ENCODE peak calls at places on chromosomes 4 and X, in five cellular contexts. D is SK-N-SH, K is IMR-90, M is GM12878, Y is HepG2. R is an unnamed sample.

GRCh38 chr4:15031197-15031596 is 28.9 kb downstream of the CPEB2 start:
- DNase-seq in D (no peak), K (peak), M (no peak), Y (no peak), R (no peak)

GRCh38 chr4:185396724-185397402 is at the start of gene ANKRD37:
- DNase-seq in D (peak), K (peak), M (no peak), Y (peak), R (peak)

GRCh38 chr4:146132445-146132844 is 43.1 kb upstream of the LSM6 start:
- DNase-seq in D (no peak), K (no peak), M (peak), Y (no peak), R (no peak)

GRCh38 chrX:53088136-53088974 is 5.6 kb upstream of the KANTR start:
- DNase-seq in D (peak), K (peak), M (no peak), Y (no peak), R (no peak)

GRCh38 chr4:121112530-121112929 is 40.2 kb upstream of the NDNF start:
- DNase-seq in D (no peak), K (no peak), M (no peak), Y (no peak), R (no peak)

GRCh38 chr4:176205299-176205698 is 9.9 kb upstream of the SPATA4 start:
- DNase-seq in D (no peak), K (no peak), M (no peak), Y (no peak), R (no peak)

GRCh38 chr4:159227984-159228383 is 125.1 kb downstream of the RAPGEF2 start:
- DNase-seq in D (peak), K (peak), M (no peak), Y (peak), R (no peak)

GRCh38 chrX:133726211-133726630 is 259.2 kb downstream of the GPC3 start:
- DNase-seq in D (no peak), K (peak), M (no peak), Y (peak), R (no peak)

GRCh38 chrX:14124562-14124961 is 94.9 kb upstream of the GEMIN8 start:
- DNase-seq in D (no peak), K (no peak), M (no peak), Y (no peak), R (no peak)

GRCh38 chr4:145531193-145531592 is 49.5 kb downstream of the SMAD1 start:
- DNase-seq in D (peak), K (no peak), M (no peak), Y (no peak), R (no peak)

GRCh38 chr4:149017022-149017734 is 575.0 kb upstream of the NR3C2 start:
- DNase-seq in D (no peak), K (no peak), M (no peak), Y (no peak), R (no peak)

GRCh38 chr4:147772459-147772969 is 40.6 kb downstream of the ARHGAP10 start:
- DNase-seq in D (no peak), K (peak), M (no peak), Y (no peak), R (no peak)

GRCh38 chr4:158769175-158769831 is 477 bp downstream of the FNIP2 start:
- DNase-seq in D (no peak), K (no peak), M (no peak), Y (no peak), R (peak)

GRCh38 chr4:94934201-94934600 is 176.4 kb downstream of the BMPR1B start:
- DNase-seq in D (no peak), K (peak), M (no peak), Y (no peak), R (no peak)

GRCh38 chr4:3489451-3489962 is 26.4 kb downstream of the DOK7 start:
- DNase-seq in D (peak), K (no peak), M (no peak), Y (no peak), R (no peak)

GRCh38 chr4:813900-814299 is 12.0 kb downstream of the CPLX1 start:
- DNase-seq in D (no peak), K (no peak), M (no peak), Y (peak), R (no peak)

GRCh38 chrX:115894087-115894486 is 276.5 kb upstream of the AGTR2 start:
- DNase-seq in D (peak), K (peak), M (peak), Y (peak), R (no peak)

DNA sequence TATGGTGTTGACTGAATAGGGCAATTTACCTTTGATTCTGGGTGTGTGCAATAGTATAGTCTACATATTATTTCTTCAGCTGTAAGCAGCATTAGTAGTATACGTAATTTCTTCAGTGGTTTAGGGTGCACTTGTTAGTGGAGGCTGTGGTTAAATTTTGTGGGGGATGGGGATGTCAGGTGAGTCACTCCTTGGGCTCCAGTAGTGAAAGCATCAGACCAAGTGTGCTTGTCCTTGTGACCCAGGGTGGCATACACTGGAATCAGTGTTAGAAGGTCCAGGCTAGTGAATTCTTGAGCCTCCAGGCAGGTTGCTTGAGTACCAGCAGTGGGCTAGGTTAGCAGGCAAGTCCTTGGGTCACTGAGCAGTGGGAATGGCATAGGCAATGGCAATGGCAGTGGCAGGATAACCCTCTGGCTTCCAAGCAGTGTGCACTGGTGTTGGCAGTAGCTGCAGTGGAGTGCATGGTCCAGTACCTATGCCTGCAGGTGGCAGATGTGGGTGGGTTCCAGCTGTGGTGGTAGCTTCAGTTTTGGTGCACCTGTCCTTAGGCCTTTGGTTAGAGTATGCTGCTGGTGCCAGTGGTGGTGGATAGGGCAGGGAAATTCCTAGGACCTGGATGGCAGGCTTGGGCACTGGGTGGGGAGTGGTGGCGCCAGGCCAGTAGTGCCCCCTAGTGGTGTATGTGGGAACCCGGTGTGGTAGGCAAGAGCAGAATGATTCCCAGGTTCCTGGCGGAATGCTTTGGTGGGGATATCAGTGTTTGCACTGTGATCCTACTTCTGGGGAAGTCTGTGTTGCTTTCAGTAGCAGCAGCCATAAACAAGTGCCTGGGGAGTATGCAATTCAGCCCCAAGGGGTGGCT is 531.0 kb downstream of the SMARCA1 start:
- DNase-seq in D (peak), K (no peak), M (no peak), Y (no peak), R (peak)
- TF ChIP-seq MXI1 in D (no peak), K (no peak), M (no peak), Y (no peak), R (no peak)

GRCh38 chrX:150257348-150258175 is 105.6 kb upstream of the MAMLD1 start:
- DNase-seq in D (no peak), K (no peak), M (no peak), Y (no peak), R (no peak)
- TF ChIP-seq MXI1 in D (no peak), K (no peak), M (no peak), Y (no peak), R (no peak)

GRCh38 chrX:130173190-130173895 is 1.6 kb downstream of the RAB33A start:
- DNase-seq in D (no peak), K (peak), M (peak), Y (no peak), R (peak)
- TF ChIP-seq MXI1 in D (no peak), K (no peak), M (no peak), Y (no peak), R (no peak)

DNA sequence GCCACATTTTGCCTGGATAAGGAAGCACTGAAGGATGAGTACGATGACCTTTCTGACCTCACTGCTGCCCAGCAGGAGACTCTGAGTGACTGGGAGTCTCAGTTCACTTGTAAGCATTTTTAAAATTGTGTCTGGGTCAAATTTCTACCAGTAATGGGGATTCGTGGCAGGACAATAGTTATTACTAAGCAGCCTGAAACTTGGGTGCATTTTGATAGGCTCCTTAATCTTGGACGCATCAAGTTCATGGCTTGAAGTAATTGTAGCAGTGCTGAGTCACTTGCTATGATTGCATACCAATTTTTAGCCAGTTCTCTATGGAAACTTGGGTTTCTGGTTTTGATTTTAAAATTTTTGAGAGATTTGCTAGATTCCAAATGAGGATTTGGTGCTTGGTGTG is 4.3 kb downstream of the PGRMC1 start:
- DNase-seq in D (no peak), K (peak), M (no peak), Y (no peak), R (no peak)
- TF ChIP-seq MXI1 in D (no peak), K (no peak), M (no peak), Y (no peak), R (no peak)

DNA sequence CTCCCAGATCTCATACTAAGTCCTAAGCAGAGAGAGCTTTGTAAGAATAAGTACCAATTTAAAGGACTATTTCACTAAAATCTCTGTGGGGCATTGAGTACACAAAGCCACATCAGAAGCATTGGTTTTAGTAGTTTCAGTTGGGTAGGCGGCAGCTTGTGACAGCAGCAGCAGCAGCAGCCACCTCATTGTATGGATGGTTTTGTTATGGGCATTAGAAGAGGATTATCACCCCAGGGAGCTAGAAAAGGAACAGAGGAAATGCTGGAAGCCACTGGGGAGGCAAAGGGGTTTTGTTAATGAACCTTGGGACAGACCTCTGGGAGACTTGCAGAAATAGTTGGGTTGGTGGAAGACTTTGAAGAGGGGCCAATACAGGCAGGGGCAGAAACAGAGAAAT is 93.9 kb upstream of the FRMPD3 start:
- DNase-seq in D (no peak), K (no peak), M (no peak), Y (no peak), R (no peak)
- TF ChIP-seq MXI1 in D (no peak), K (no peak), M (no peak), Y (no peak), R (no peak)

DNA sequence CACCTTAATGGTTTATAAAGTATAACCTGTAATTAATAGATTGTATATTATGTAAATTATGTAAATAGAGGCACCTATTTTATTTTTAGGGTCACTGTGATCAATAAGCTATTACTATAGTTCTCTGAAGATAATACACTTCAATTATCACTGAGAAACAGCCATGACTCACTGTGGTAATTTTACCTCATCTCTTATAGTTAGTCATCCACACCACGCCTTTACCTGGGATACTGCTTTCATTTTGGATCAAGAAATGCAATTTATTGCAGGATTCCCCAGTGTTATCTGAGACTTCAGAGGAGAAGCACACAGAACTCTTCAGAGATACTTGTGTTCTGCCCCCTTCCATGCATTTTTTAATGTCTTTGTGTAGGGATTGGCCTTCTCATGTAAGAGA is 348.1 kb upstream of the ATOH1 start:
- DNase-seq in D (no peak), K (no peak), M (no peak), Y (no peak), R (no peak)
- TF ChIP-seq MXI1 in D (no peak), K (no peak), M (no peak), Y (no peak), R (no peak)

DNA sequence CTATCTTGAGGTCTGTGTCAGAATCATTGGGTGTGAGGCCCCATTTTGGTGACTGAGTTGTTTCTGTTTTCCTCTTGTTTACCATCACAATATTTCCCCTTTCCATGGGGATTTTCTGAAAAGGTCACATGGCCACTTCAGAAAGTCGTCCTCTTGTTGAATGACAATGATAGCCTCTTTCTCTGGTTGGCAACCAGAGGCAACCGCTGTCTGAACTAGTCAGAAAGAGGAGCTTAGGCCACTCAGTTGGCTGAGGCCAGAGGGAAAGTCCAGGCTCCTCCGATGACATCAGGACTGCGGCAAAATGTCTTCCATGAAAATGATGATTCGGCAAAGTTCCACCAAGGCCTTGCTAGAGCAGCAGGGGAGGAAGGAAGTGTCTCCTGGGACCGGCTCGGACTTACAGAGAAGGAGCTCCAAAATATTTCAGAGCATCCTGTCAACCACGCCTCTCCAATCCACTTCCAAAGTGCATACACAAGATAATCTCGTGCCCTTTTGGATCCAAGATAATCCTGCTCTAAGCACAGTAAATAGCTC is 19.1 kb upstream of the RBM47 start:
- DNase-seq in D (no peak), K (no peak), M (no peak), Y (no peak), R (no peak)
- TF ChIP-seq MXI1 in D (no peak), K (no peak), M (no peak), Y (no peak), R (no peak)

GRCh38 chrX:47563801-47564315 is 2.9 kb downstream of the ARAF start:
- DNase-seq in D (no peak), K (peak), M (no peak), Y (no peak), R (no peak)

GRCh38 chrX:47566841-47567240 is 5.8 kb downstream of the ARAF start:
- DNase-seq in D (no peak), K (no peak), M (no peak), Y (no peak), R (no peak)

GRCh38 chrX:47562615-47563243 is 1.7 kb downstream of the ARAF start:
- DNase-seq in D (no peak), K (no peak), M (no peak), Y (no peak), R (no peak)

GRCh38 chrX:47561653-47562151 is 697 bp downstream of the ARAF start:
- DNase-seq in D (no peak), K (no peak), M (no peak), Y (no peak), R (no peak)

DNA sequence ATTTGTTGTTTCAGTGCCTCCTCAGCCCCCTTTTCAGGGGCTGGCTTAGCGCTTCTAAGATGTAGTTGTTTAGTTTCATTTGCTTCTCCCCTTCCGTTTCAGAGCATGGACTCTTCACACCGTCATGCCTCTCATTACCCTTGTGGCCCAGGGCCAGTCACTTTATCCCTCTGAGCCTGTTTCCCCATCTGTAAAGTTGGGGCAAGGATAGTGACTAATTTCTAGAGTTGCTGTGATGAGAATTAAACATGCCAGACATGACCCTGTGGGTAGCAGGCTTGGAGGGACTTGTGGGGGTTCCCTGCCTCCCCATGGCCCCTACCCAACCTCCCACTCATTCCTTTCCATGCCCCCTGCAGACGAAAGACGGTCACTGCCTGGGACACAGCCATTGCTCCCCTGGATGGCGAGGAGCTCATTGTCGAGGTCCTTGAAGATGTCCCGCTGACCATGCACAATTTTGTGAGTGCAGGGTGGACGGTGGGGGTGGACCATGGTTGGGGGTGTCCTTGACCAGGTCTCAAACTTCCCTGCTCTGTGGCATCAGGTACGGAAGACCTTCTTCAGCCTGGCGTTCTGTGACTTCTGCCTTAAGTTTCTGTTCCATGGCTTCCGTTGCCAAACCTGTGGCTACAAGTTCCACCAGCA is 3.6 kb downstream of the ARAF start:
- DNase-seq in D (no peak), K (no peak), M (no peak), Y (no peak), R (no peak)
- TF ChIP-seq MXI1 in D (no peak), K (no peak), M (no peak), Y (no peak), R (no peak)

GRCh38 chr4:48620093-48620492 is 130.0 kb downstream of the ZAR1 start:
- DNase-seq in D (no peak), K (no peak), M (no peak), Y (no peak), R (no peak)
- TF ChIP-seq MXI1 in D (no peak), K (no peak), M (no peak), Y (no peak), R (no peak)

DNA sequence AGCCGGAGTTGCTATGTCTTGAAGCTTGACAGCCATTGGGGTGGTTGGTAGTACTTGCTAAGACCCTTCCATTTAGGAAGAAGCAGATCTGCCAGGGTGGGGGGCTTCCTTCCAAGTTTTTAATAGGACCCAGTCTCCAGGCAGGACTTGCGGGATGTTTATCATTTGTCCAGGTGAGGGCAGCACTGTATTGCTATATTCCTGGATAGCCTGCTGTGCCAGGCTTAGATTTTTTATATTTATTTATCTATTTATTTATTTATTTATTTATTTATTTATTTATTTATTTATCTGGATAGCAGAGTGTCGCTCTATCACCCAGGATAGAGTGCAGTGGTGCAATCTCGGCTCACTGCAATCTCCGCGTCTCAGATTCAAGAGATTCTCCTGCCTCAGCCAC is 87.4 kb upstream of the CT45A1 start:
- DNase-seq in D (peak), K (no peak), M (no peak), Y (peak), R (peak)
- TF ChIP-seq MXI1 in D (no peak), K (no peak), M (no peak), Y (no peak), R (no peak)

R was measured in K562.